ENCODE peak calls at places on chromosome 1, in seven cellular contexts. H is stimulated activated naive B cell treated with anti-CD40 and anti-IgM and Interleukin-4, amounts not matched to agents 10 μg/mL and 1 μg/mL and 100 μg/mL, for 72 hours; Z is heart left ventricle; A is D341Med; F is stimulated activated CD4-positive, alpha-beta T cell treated with anti-CD3 and anti-CD28 coated beads, Interleukin-4, amount 100 ng/mL, for 1 hour; G is NCI-H2029 treated with DMSO at 0.1 percent for 48 hours; I is amygdala. C is an unnamed sample.
A peak's percentile ranks its signal among the peaks of the same experiment; 100 is the strongest.

GRCh38 chr1:20771780-20772179 is 15.3 kb downstream of the HP1BP3 start:
- DNase-seq in Z (no peak), F (no peak), A (no peak), I (no peak), H (no peak), G (no peak), C (no peak)

GRCh38 chr1:23591460-23592208 is 32.3 kb upstream of the ID3 start:
- DNase-seq in A (no peak), G (no peak), H (peak; percentile 91), Z (peak; percentile 27), F (no peak), I (no peak), C (no peak)

GRCh38 chr1:192442736-192443135 is 125.9 kb downstream of the RGS21 start:
- DNase-seq in A (no peak), Z (no peak), I (no peak), F (no peak), G (no peak), H (no peak), C (no peak)

GRCh38 chr1:202586018-202586821 is 124.0 kb downstream of the SYT2 start:
- DNase-seq in I (peak; percentile 5), F (no peak), G (no peak), Z (peak; percentile 52), H (no peak), A (no peak), C (no peak)

GRCh38 chr1:179169616-179170467 is 59.6 kb downstream of the ABL2 start:
- DNase-seq in A (no peak), F (no peak), G (no peak), I (no peak), Z (no peak), H (no peak), C (no peak)

GRCh38 chr1:8214501-8215173 is 103.3 kb upstream of the SLC45A1 start:
- DNase-seq in F (no peak), H (no peak), G (no peak), A (no peak), I (no peak), Z (no peak), C (no peak)

GRCh38 chr1:24415910-24416665 is 486 bp downstream of the NIPAL3 start:
- DNase-seq in Z (peak; percentile 29), H (no peak), I (no peak), G (no peak), A (peak; percentile 44), F (peak; percentile 11), C (no peak)

GRCh38 chr1:101028466-101028865 is 2.9 kb upstream of the DPH5 start:
- DNase-seq in Z (no peak), A (no peak), H (no peak), I (no peak), F (no peak), G (no peak), C (no peak)

GRCh38 chr1:207806531-207807394 is 54.9 kb downstream of the CD46 start:
- DNase-seq in H (no peak), G (no peak), Z (peak; percentile 33), I (no peak), A (no peak), F (no peak), C (no peak)